ENCODE peak calls at places on chromosomes 7 and 10, in eight cellular contexts. R, V, F, A, K, N, H and Z are unnamed samples.

GRCh38 chr7:148242271-148242801 is 348.2 kb upstream of the C7orf33 start:
- DNase-seq in R (no peak), V (peak; percentile 45), F (no peak), A (peak; percentile 2), K (no peak), N (no peak), H (peak; percentile 27), Z (peak; percentile 85)

GRCh38 chr7:151051108-151051507 is 2.8 kb downstream of the ASIC3 start:
- DNase-seq in R (no peak), V (no peak), F (no peak), A (peak; percentile 57), K (no peak), N (no peak), H (no peak), Z (peak; percentile 93)

GRCh38 chr10:124020871-124021823 is 72.3 kb downstream of the CHST15 start:
- DNase-seq in R (no peak), V (no peak), F (no peak), A (no peak), K (no peak), N (no peak), H (no peak), Z (no peak)

GRCh38 chr7:81175291-81175942 is 256.6 kb upstream of the SEMA3C start:
- DNase-seq in R (no peak), V (no peak), F (no peak), A (no peak), K (no peak), N (no peak), H (no peak), Z (no peak)

GRCh38 chr7:28771901-28772622 is 186.1 kb downstream of the TRIL start:
- DNase-seq in R (no peak), V (no peak), F (no peak), A (no peak), K (no peak), N (no peak), H (no peak), Z (no peak)

GRCh38 chr7:44748042-44748947 is at the start of gene ZMIZ2:
- DNase-seq in R (peak; percentile 97), V (peak; percentile 78), F (peak; percentile 74), A (peak; percentile 89), K (peak; percentile 95), N (peak; percentile 39), H (peak; percentile 97), Z (peak; percentile 96)

GRCh38 chr10:34732926-34733325 is 82.2 kb downstream of the PARD3 start:
- DNase-seq in R (no peak), V (peak; percentile 44), F (no peak), A (no peak), K (no peak), N (no peak), H (peak; percentile 16), Z (no peak)

GRCh38 chr10:76206797-76207352 is 775.5 kb downstream of the LRMDA start:
- DNase-seq in R (no peak), V (no peak), F (no peak), A (no peak), K (no peak), N (no peak), H (no peak), Z (no peak)

GRCh38 chr10:126262186-126262838 is 126.0 kb downstream of the ADAM12 start:
- DNase-seq in R (no peak), V (no peak), F (no peak), A (no peak), K (no peak), N (no peak), H (no peak), Z (no peak)

GRCh38 chr10:4307784-4308364 is 518.1 kb upstream of the AKR1E2 start:
- DNase-seq in R (no peak), V (no peak), F (no peak), A (no peak), K (no peak), N (no peak), H (no peak), Z (no peak)

GRCh38 chr7:36777062-36777461 is 52.8 kb upstream of the AOAH start:
- DNase-seq in R (no peak), V (peak; percentile 15), F (no peak), A (peak; percentile 77), K (no peak), N (no peak), H (no peak), Z (no peak)

GRCh38 chr10:48294431-48294830 is 12.0 kb upstream of the MAPK8 start:
- DNase-seq in R (no peak), V (no peak), F (no peak), A (no peak), K (no peak), N (no peak), H (no peak), Z (no peak)

GRCh38 chr10:79098061-79098460 is 29.3 kb downstream of the ZMIZ1 start:
- DNase-seq in R (no peak), V (no peak), F (no peak), A (no peak), K (no peak), N (no peak), H (no peak), Z (no peak)

GRCh38 chr7:157129907-157130460 is 8.7 kb upstream of the UBE3C start:
- DNase-seq in R (no peak), V (no peak), F (no peak), A (no peak), K (no peak), N (no peak), H (no peak), Z (no peak)